ENCODE peak calls at places on chromosomes 12 and 14, in four cellular contexts. J, M, E and V are unnamed samples.
A peak's percentile ranks its signal among the peaks of the same experiment; 100 is the strongest.

GRCh38 chr12:24360057-24360456 is 410.6 kb upstream of the SOX5 start:
- DNase-seq in M (no peak), E (no peak), J (no peak), V (no peak)

GRCh38 chr12:118711185-118711584 is 270.2 kb upstream of the SRRM4 start:
- DNase-seq in M (no peak), E (no peak), J (no peak), V (no peak)

GRCh38 chr12:12889701-12890100 is 1.7 kb upstream of the GPRC5A start:
- DNase-seq in M (no peak), J (no peak), E (no peak), V (no peak)

GRCh38 chr12:39807043-39807442 is 187.4 kb upstream of the ABCD2 start:
- DNase-seq in E (no peak), J (no peak), M (no peak), V (no peak)

GRCh38 chr14:22178330-22178981 is 410.6 kb downstream of the DAD1 start:
- DNase-seq in M (no peak), E (no peak), J (no peak), V (no peak)

GRCh38 chr12:96578526-96579125 is 89.2 kb downstream of the CFAP54 start:
- DNase-seq in E (no peak), J (no peak), M (no peak), V (peak; percentile 10)

GRCh38 chr14:68757618-68758081 is 35.2 kb downstream of the ZFP36L1 start:
- DNase-seq in M (no peak), J (no peak), E (peak; percentile 75), V (no peak)

GRCh38 chr12:23569388-23569787 is 380.1 kb downstream of the SOX5 start:
- DNase-seq in M (no peak), J (no peak), E (no peak), V (no peak)

GRCh38 chr12:95848575-95849388 is 10.0 kb upstream of the SNRPF start:
- DNase-seq in E (no peak), M (no peak), J (peak; percentile 14), V (peak; percentile 24)

GRCh38 chr12:18747960-18748359 is 10.0 kb downstream of the CAPZA3 start:
- DNase-seq in M (no peak), J (no peak), E (no peak), V (no peak)

GRCh38 chr14:60094306-60094897 is 2.7 kb downstream of the PCNX4 start:
- DNase-seq in E (no peak), J (no peak), M (no peak), V (no peak)

GRCh38 chr12:106841471-106842302 is 67.2 kb downstream of the RIC8B start:
- DNase-seq in E (no peak), J (peak; percentile 29), M (no peak), V (peak; percentile 21)

GRCh38 chr12:42255875-42256261 is 17.8 kb upstream of the YAF2 start:
- DNase-seq in E (no peak), M (no peak), J (no peak), V (no peak)

GRCh38 chr12:68793436-68793835 is 14.5 kb upstream of the MDM2 start:
- DNase-seq in E (no peak), J (no peak), M (no peak), V (no peak)

GRCh38 chr14:35261774-35262173 is 30.4 kb upstream of the PSMA6 start:
- DNase-seq in J (no peak), M (no peak), E (no peak), V (no peak)

GRCh38 chr14:88998027-88998426 is 173.6 kb downstream of the TTC8 start:
- DNase-seq in J (no peak), M (no peak), E (no peak), V (no peak)

GRCh38 chr14:68199465-68200145 is 380.0 kb downstream of the RAD51B start:
- DNase-seq in E (peak; percentile 84), J (no peak), M (no peak), V (peak; percentile 9)

GRCh38 chr14:24185741-24186140 is 2.9 kb downstream of the IPO4 start:
- DNase-seq in M (no peak), J (no peak), E (no peak), V (no peak)

GRCh38 chr14:72942934-72943333 is 16.7 kb downstream of the DCAF4 start:
- DNase-seq in M (no peak), J (no peak), E (no peak), V (no peak)

GRCh38 chr14:72939630-72940029 is 13.4 kb downstream of the DCAF4 start:
- DNase-seq in J (no peak), E (no peak), M (no peak), V (no peak)

GRCh38 chr14:72945628-72946027 is 19.4 kb downstream of the DCAF4 start:
- DNase-seq in E (no peak), M (no peak), J (no peak), V (no peak)

GRCh38 chr14:72943876-72944430 is 17.7 kb downstream of the DCAF4 start:
- DNase-seq in J (no peak), M (no peak), E (no peak), V (no peak)

DNA sequence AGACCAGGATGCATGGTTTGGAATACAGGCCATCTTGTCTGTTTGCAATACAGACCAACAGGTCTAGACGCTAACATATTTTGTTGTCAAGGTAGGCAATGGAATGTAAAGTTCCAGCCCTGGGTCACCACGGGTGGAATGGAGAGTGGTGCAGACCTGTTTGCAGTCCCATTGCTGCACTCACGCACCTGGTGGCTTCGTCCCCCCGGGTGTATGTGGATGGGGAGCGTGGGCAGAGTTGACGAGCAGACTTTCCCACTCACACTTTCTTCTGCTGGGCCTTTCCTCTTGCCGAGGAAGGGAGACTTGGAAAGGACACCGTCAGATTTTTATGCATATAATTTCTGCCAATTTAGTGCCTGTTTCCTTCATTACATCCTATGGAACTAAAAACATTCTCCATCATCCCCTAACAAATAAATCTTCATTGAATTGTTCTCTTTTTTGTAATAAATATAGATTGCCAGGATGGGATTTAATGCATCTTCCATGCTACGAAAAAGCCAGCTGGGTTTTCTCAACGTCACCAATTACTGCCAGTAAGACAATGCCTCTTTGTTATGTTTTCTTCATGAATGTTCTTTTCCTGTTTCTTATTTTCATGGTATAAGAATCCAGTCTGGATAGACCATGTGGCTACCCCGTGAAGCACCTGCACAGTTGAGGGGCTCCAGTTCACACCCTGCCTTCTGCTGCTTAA is 15.2 kb downstream of the DCAF4 start:
- DNase-seq in M (no peak), E (no peak), J (no peak), V (no peak)
- TF ChIP-seq POLR2AphosphoS5 in M (no peak), E (no peak), J (no peak), V (no peak)

DNA sequence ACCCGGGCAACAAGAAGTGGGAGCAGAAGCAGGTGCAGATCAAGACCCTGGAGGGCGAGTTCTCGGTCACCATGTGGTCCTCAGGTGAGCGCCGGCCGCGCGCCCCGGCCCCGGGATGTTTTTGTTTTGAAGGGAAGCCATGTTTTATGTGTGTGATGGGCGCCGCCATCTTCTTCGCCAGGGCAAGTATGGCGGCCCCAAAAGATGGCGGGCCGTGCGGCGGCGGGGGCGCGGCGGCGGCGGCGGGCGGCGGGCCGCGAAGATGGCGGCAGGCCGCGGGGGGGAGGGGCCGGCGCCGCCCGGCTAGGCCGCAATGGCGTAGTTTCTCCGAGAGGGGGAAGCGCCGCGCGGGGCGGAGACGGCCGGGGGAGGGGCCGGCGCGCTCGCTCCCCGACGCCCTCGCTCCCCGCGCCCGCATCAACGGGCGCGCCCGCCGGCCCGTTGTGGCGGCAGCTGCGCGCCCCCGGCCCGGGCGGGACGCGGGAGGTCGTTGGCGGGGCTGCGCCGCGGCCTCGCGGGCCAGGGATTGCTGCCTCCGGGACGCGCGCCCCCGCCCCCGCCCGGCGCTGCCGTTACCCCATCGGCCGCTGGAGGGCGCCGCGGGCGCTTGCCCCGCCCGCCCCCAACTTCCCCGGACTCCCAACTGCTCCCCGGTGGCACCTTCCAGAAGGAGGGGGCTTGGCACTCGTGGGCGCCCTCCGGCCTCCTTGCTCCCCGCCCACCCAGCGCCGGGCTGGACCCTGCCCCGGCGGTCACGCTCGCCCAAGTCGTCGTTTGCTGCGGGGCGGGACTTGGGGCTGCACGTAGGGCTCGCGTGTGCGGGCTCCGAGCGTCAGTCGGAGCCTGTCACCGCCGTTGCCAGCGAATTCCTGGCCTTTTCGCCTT is 1.1 kb downstream of the YY1 start:
- DNase-seq in M (peak; percentile 98), E (peak; percentile 96), J (peak; percentile 89), V (peak; percentile 75)
- TF ChIP-seq POLR2A in M (peak; percentile 62), E (peak; percentile 26), J (peak; percentile 83), V (peak; percentile 56)

GRCh38 chr14:61526405-61527312 is 168.7 kb upstream of the HIF1A start:
- DNase-seq in J (no peak), M (peak; percentile 55), E (no peak), V (peak; percentile 85)
- TF ChIP-seq POLR2AphosphoS5 in J (no peak), M (peak; percentile 18), E (no peak), V (peak; percentile 77)

GRCh38 chr12:121800694-121801600 is 2.9 kb upstream of the SETD1B start:
- DNase-seq in J (peak; percentile 85), E (peak; percentile 93), M (peak; percentile 93), V (peak; percentile 75)
- TF ChIP-seq POLR2A in J (peak; percentile 90), E (peak; percentile 79), M (no peak), V (peak; percentile 53)

DNA sequence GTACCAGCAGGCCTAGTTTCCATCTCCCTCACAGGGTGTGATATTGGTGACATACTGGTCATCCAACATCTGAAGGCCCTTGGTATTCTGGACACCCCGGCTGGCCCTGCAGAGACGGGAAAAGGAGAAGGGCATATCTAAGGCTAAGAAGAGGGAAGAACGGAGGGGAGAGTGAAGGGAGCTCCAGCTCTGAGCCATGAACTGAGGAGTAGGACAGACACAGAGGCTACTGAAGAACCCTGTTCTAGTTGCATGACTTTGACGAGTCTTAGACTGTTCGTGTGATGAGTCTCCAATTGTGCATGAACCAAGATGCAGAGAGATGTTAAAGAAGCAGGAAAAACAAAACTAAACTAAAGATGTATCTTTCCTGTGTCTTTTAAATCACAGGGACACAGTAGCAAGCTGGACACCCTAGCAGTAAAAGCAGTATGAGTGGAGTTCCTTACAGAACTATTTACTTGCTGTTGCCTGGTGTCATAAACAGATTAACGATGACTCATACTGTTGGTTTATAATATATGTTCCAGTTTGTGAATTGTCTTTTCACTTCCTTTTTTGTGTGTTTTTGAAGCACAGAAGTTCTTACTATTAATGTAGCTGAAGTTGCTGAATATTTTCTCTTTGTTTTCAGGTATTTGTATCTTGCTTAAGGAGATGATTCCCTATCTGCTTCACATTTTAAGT is 15.5 kb downstream of the FAR2 start:
- DNase-seq in J (no peak), E (no peak), M (no peak), V (no peak)
- TF ChIP-seq POLR2AphosphoS5 in J (peak; percentile 74), E (peak; percentile 47), M (peak; percentile 50), V (no peak)

GRCh38 chr14:54346257-54346656 is 50.5 kb upstream of the CDKN3 start:
- DNase-seq in E (no peak), M (no peak), J (no peak), V (no peak)

GRCh38 chr14:54348001-54348611 is 48.7 kb upstream of the CDKN3 start:
- DNase-seq in M (no peak), J (no peak), E (no peak), V (peak; percentile 43)

GRCh38 chr14:54348923-54349615 is 47.7 kb upstream of the CDKN3 start:
- DNase-seq in E (peak; percentile 69), J (no peak), M (no peak), V (no peak)

GRCh38 chr14:54344445-54344844 is 52.4 kb upstream of the CDKN3 start:
- DNase-seq in E (no peak), J (no peak), M (no peak), V (no peak)

GRCh38 chr14:54347044-54347443 is 49.8 kb upstream of the CDKN3 start:
- DNase-seq in J (no peak), E (no peak), M (no peak), V (no peak)
- TF ChIP-seq POLR2A in J (no peak), E (no peak), M (no peak), V (no peak)

GRCh38 chr14:91315844-91316267 is 71.4 kb upstream of the GPR68 start:
- DNase-seq in J (peak; percentile 67), M (no peak), E (no peak), V (no peak)
- TF ChIP-seq POLR2AphosphoS5 in J (no peak), M (no peak), E (no peak), V (no peak)

GRCh38 chr12:110669193-110669502 is 19.8 kb downstream of the HVCN1 start:
- DNase-seq in M (no peak), E (no peak), J (no peak), V (no peak)
- TF ChIP-seq POLR2A in M (no peak), E (no peak), J (no peak), V (no peak)

GRCh38 chr12:122610911-122611310 is 83.9 kb downstream of the KNTC1 start:
- DNase-seq in E (no peak), J (no peak), M (no peak), V (no peak)
- TF ChIP-seq POLR2AphosphoS5 in E (no peak), J (no peak), M (no peak), V (no peak)